ENCODE peak calls at places on chromosomes 3 and 15, in five cellular contexts. N is adrenal gland, O is spleen, B is thyroid gland, Y is stomach. M is an unnamed sample. For H3K4me1, the result is how much of the 10 kb centered on the place peaks cover.

GRCh38 chr3:139756529-139757103 is 78.8 kb upstream of the NMNAT3 start:
- DNase-seq in B (no peak), Y (no peak), N (no peak), O (no peak), M (no peak)

GRCh38 chr3:102531686-102532085 is 96.9 kb downstream of the ZPLD1 start:
- DNase-seq in N (no peak), O (no peak), B (no peak), Y (no peak), M (no peak)

GRCh38 chr15:98363416-98363815 is 284.9 kb upstream of the IGF1R start:
- DNase-seq in Y (no peak), O (no peak), N (no peak), B (no peak), M (no peak)

GRCh38 chr15:79192462-79193036 is 90.0 kb upstream of the ANKRD34C start:
- DNase-seq in B (no peak), O (no peak), Y (no peak), N (no peak), M (no peak)

GRCh38 chr3:142127941-142128658 is 21.2 kb downstream of the TFDP2 start:
- DNase-seq in O (no peak), N (no peak), Y (no peak), B (no peak), M (no peak)

GRCh38 chr3:104887069-104887468 is 479.6 kb upstream of the ALCAM start:
- DNase-seq in O (no peak), B (no peak), Y (no peak), N (no peak), M (no peak)

GRCh38 chr3:11818033-11818432 is 28.7 kb downstream of the TAMM41 start:
- DNase-seq in O (no peak), B (no peak), Y (no peak), N (no peak), M (no peak)

GRCh38 chr3:43153189-43154083 is 47.6 kb upstream of the POMGNT2 start:
- DNase-seq in Y (no peak), B (peak), N (peak), O (no peak), M (peak)

GRCh38 chr15:60091150-60091549 is 87.0 kb downstream of the FOXB1 start:
- DNase-seq in Y (peak), N (peak), O (no peak), B (peak), M (no peak)

GRCh38 chr15:91625506-91625905 is 228.0 kb upstream of the SLCO3A1 start:
- DNase-seq in O (no peak), Y (no peak), B (no peak), N (no peak), M (no peak)

GRCh38 chr3:134832585-134832984 is 37.5 kb downstream of the EPHB1 start:
- DNase-seq in O (no peak), Y (no peak), B (no peak), N (no peak), M (no peak)

GRCh38 chr3:12138044-12138443 is 20.7 kb downstream of the TIMP4 start:
- DNase-seq in B (peak), N (peak), Y (peak), O (no peak), M (no peak)

GRCh38 chr3:181384970-181385369 is 326.8 kb upstream of the SOX2 start:
- DNase-seq in B (no peak), N (no peak), O (no peak), Y (no peak), M (no peak)

GRCh38 chr3:177451277-177451880 is 254.1 kb upstream of the TBL1XR1 start:
- DNase-seq in Y (no peak), B (no peak), O (no peak), N (no peak), M (no peak)

GRCh38 chr3:182999767-183000166 is 19.4 kb upstream of the DCUN1D1 start:
- DNase-seq in O (no peak), Y (no peak), B (no peak), N (no peak), M (no peak)

GRCh38 chr15:20353966-20354883 is 187.4 kb downstream of the GOLGA6L6 start:
- DNase-seq in N (no peak), B (no peak), Y (peak), O (peak), M (peak)

GRCh38 chr3:34012102-34012461 is 213.7 kb downstream of the PDCD6IP start:
- DNase-seq in B (no peak), N (peak), O (no peak), Y (no peak), M (no peak)

GRCh38 chr3:10513306-10513705 is 7.9 kb upstream of the ATP2B2 start:
- DNase-seq in N (no peak), B (no peak), Y (no peak), O (peak), M (no peak)

GRCh38 chr3:9151240-9151639 is 98.2 kb downstream of the SRGAP3 start:
- DNase-seq in B (peak), O (no peak), N (no peak), Y (no peak), M (no peak)

GRCh38 chr3:105448338-105448982 is 81.8 kb downstream of the ALCAM start:
- DNase-seq in B (no peak), Y (no peak), N (no peak), O (no peak), M (no peak)

GRCh38 chr3:155019576-155019975 is 60.5 kb upstream of the MME start:
- DNase-seq in Y (no peak), O (no peak), B (no peak), N (no peak), M (no peak)

GRCh38 chr3:63279442-63279841 is 1.3 kb downstream of the SYNPR start:
- DNase-seq in O (no peak), N (no peak), B (no peak), Y (no peak), M (no peak)

GRCh38 chr3:183513046-183513706 is 42.3 kb downstream of the KLHL6 start:
- DNase-seq in Y (no peak), N (peak), O (no peak), B (no peak), M (no peak)

GRCh38 chr15:76903251-76903681 is 1.9 kb downstream of the SCAPER start:
- DNase-seq in O (no peak), Y (no peak), N (peak), B (no peak), M (no peak)

GRCh38 chr3:128559486-128560225 is 66.7 kb upstream of the GATA2 start:
- DNase-seq in O (no peak), B (no peak), Y (peak), N (no peak), M (peak)

GRCh38 chr15:27885226-27885625 is 213.9 kb downstream of the OCA2 start:
- DNase-seq in N (no peak), O (no peak), Y (no peak), B (no peak), M (no peak)

GRCh38 chr15:76345880-76346665 is 9.5 kb downstream of the ISL2 start:
- DNase-seq in B (no peak), Y (no peak), N (no peak), O (peak), M (peak)

GRCh38 chr15:98952381-98952803 is 55.2 kb downstream of the PGPEP1L start:
- DNase-seq in Y (peak), O (peak), B (no peak), N (no peak), M (no peak)

GRCh38 chr3:115092220-115092791 is 54.8 kb downstream of the ZBTB20 start:
- DNase-seq in N (peak), B (peak), O (peak), Y (peak), M (peak)

GRCh38 chr3:125163739-125164601 is 48.6 kb downstream of the SLC12A8 start:
- DNase-seq in N (peak), Y (peak), B (no peak), O (no peak), M (no peak)

GRCh38 chr3:98884675-98885371 is 16.7 kb downstream of the DCBLD2 start:
- DNase-seq in N (no peak), O (no peak), Y (no peak), B (no peak), M (no peak)

GRCh38 chr15:78182336-78182700 is 33.2 kb downstream of the IDH3A start:
- DNase-seq in Y (no peak), O (no peak), B (no peak), N (no peak), M (no peak)

DNA sequence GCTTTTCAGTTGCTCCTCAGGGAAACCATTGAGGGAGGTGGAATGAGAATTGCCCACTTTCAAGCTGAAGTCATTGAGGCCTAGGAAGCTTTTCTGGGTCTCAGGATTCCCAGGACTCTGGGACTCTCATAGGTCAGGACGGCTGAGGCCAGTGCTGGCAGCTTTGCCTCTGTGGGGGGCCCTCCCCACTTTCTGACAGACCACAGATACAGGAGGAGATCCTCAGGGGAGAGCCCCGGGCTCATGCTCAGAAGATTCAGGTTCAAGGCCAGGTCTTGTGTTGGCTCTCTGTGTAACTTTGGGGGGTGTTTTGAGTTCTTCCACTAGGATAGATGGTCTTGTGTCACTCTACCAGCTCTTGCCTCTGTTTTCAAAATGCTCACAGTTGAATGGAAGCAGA is 50.0 kb downstream of the SMAD6 start:
- DNase-seq in O (no peak), B (no peak), N (no peak), Y (no peak), M (peak)
- H3K27ac ChIP-seq in O (no peak), B (peak), N (no peak), Y (peak), M (peak)

GRCh38 chr15:74541494-74542191 is 623 bp downstream of the ARID3B start:
- DNase-seq in N (peak), Y (peak), O (no peak), B (peak), M (peak)

GRCh38 chr15:74540761-74541493 is at the start of gene ARID3B:
- DNase-seq in Y (peak), N (peak), O (peak), B (peak), M (peak)

GRCh38 chr15:74543583-74543982 is 2.6 kb downstream of the ARID3B start:
- DNase-seq in N (no peak), O (no peak), B (no peak), Y (no peak), M (no peak)

GRCh38 chr15:74543043-74543422 is 2.0 kb downstream of the ARID3B start:
- DNase-seq in O (no peak), B (no peak), Y (no peak), N (no peak), M (no peak)

DNA sequence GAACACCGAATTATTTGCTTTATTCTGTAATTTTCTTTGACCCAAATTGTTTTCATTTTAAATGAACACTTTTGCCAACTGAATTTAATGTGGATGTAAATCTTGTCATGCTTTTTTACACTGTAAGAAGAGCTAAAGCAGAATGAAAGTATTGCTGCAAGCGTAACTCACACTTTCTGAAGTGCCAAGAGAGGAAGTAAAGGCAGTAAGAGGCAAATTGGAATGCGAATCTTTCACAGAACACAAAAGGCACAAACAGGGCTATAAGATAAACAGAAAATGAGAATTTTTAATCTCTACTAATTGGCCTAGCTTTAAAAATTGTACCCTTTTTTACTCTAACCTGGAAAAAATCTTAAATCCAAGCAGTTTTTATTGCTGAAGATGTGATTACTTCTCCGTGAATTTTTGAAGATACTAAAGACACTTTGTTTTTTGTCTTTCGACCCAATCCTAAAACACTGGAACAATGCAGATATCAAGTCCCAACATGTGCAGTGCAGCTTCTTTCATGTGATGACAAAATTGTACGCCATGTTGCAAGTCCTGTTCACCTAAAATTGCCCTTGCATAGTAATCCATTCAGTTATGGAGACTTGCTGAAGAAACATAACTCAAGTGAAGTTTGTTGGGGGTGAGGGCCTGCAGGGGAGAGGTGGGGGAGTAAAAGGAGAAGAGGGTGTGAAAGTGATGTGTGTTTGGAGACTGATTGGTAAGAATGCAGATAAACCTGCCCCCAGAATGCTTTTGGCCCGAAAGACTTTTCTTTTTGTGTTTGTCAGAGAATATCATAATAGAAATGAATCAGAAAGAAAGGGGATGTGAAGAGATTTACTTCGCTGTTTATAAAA is 1.4 kb downstream of the ARID3B start:
- DNase-seq in O (no peak), B (no peak), N (no peak), Y (no peak), M (no peak)
- H3K4me1 ChIP-seq in O (under half), B (under half), N (under half), Y (half or more), M (under half)

DNA sequence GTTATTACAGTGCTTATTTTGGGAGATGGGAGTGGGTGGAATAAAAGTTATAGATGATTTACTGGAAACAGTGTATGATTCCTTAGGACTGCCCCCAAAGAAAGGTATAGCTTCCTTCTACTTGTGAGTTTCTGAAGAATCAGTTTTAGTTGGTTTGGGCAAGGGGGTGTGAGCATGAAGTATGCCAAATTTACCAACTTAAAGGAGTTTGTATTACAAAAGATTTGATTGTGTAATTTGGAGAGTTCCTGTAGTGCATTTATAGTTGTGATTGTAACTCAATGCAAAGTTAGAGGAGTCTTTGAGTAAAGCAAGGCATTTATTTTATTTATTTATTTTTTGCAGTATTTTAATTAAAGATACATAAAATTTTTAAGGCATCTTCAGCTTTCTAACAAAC is 42.8 kb downstream of the TSC22D2 start:
- DNase-seq in O (no peak), B (no peak), Y (no peak), N (no peak), M (no peak)
- TF ChIP-seq POLR2A in O (no peak), B (no peak), Y (no peak), N (no peak), M (no peak)

GRCh38 chr3:65344444-65344843 is 656.6 kb upstream of the ADAMTS9 start:
- DNase-seq in B (no peak), O (no peak), N (no peak), Y (no peak), M (no peak)
- H3K27ac ChIP-seq in B (no peak), O (no peak), N (no peak), Y (no peak), M (no peak)

GRCh38 chr3:172276103-172276502 is 172.2 kb downstream of the GHSR start:
- DNase-seq in B (no peak), Y (no peak), O (no peak), N (no peak), M (no peak)
- H3K4me1 ChIP-seq in B (under half), Y (half or more), O (under half), N (under half), M (under half)

GRCh38 chr3:157120071-157120892 is 39.7 kb downstream of the CCNL1 start:
- DNase-seq in O (no peak), Y (peak), N (no peak), B (peak), M (no peak)
- TF ChIP-seq POLR2A in O (no peak), Y (no peak), N (no peak), B (no peak), M (no peak)

GRCh38 chr3:187130346-187131066 is 8.8 kb downstream of the RPL39L start:
- DNase-seq in N (peak), B (no peak), Y (no peak), O (no peak), M (no peak)
- H3K27ac ChIP-seq in N (no peak), B (no peak), Y (peak), O (peak), M (no peak)

DNA sequence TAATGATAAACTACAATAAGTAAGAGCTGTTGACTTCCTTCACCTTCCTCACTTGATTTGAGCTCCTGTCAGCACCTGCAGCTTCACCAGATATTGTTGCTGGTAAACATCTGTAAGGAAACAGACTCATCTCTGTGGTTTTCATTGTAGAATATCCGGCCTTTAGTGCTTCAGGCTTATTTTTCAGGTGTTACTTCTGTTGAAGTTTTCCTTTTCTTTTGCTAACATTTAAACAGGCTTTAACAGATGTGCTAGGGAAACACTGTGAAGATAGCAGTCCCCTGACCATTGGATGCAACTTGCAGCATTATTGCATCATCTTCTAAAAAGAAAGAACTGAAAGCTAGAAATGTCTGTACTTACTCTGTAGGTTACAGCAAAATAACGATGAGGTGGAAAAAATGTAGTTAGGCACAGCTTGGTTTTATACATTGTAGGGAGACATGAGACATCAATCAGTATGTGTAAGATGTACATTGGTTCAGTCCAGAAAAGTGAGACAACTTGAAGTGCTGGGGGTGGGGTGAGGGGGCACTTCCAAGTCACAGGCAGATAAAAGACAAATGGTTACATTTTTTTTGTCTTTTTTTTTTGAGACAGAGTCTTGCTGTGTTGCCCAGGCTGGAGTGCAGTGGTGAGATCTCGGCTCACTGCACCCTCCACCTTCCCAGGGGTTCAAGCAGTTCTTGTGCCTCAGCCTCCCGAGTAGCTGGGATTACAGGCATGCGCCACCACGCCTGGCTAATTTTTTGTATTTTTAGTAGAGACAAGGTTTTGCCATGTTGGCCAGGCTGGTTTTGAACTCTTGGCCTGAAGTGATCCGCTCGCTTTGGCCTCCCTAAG is 10.2 kb downstream of the EDEM1 start:
- DNase-seq in N (no peak), Y (no peak), O (no peak), B (no peak), M (no peak)
- H3K4me1 ChIP-seq in N (under half), Y (half or more), O (half or more), B (under half), M (under half)